ENCODE peak calls at places on chromosomes 3 and 15, in six cellular contexts. I is Karpas-422, Q is mucosa of descending colon, F is SJCRH30, O is HCT116, Y is cardiac muscle cell. N is an unnamed sample. For H3K9me3 and H3K36me3, the result is how much of the 10 kb centered on the place peaks cover.

GRCh38 chr3:195032955-195033354 is 238.0 kb downstream of the XXYLT1 start:
- DNase-seq in Q (no peak), Y (no peak), I (no peak), F (no peak), O (no peak), N (no peak)

GRCh38 chr3:108472011-108472591 is 38.3 kb downstream of the MYH15 start:
- DNase-seq in O (peak), Y (peak), F (no peak), Q (no peak), I (no peak), N (peak)

GRCh38 chr15:100766225-100767001 is 113.2 kb upstream of the ALDH1A3 start:
- DNase-seq in O (no peak), Y (peak), F (peak), I (no peak), Q (no peak), N (peak)

GRCh38 chr3:122101646-122102045 is 46.5 kb downstream of the CD86 start:
- DNase-seq in Q (peak), F (peak), Y (peak), I (peak), O (peak), N (peak)

GRCh38 chr3:146589899-146590508 is 15.1 kb downstream of the PLSCR5 start:
- DNase-seq in O (peak), Y (peak), I (peak), Q (peak), F (peak), N (peak)

GRCh38 chr3:5729852-5730251 is 542.3 kb downstream of the EDEM1 start:
- DNase-seq in F (peak), O (no peak), I (peak), Q (no peak), Y (no peak), N (peak)

GRCh38 chr15:44265757-44266156 is 22.8 kb upstream of the GOLM2 start:
- DNase-seq in Y (peak), O (no peak), Q (no peak), I (no peak), F (no peak), N (no peak)

GRCh38 chr3:69425249-69425648 is 39.4 kb upstream of the FRMD4B start:
- DNase-seq in F (peak), Y (peak), I (peak), O (peak), Q (peak), N (peak)

GRCh38 chr15:101167366-101167790 is 84.5 kb downstream of the CHSY1 start:
- DNase-seq in I (no peak), F (no peak), O (no peak), Q (no peak), Y (no peak), N (no peak)

GRCh38 chr3:58366699-58367098 is 34.0 kb downstream of the PXK start:
- DNase-seq in F (no peak), Q (no peak), O (no peak), I (no peak), Y (peak), N (no peak)

GRCh38 chr3:183298708-183299153 is 45.7 kb downstream of the B3GNT5 start:
- DNase-seq in F (peak), Q (no peak), Y (peak), I (no peak), O (no peak), N (peak)

GRCh38 chr15:62981071-62981470 is 61.5 kb upstream of the TPM1 start:
- DNase-seq in Q (no peak), Y (no peak), I (no peak), F (no peak), O (no peak), N (no peak)

GRCh38 chr15:28286031-28286430 is 35.9 kb downstream of the HERC2 start:
- DNase-seq in F (no peak), Y (no peak), O (no peak), I (no peak), Q (no peak), N (no peak)

GRCh38 chr15:62706361-62706760 is 336.2 kb upstream of the TPM1 start:
- DNase-seq in O (no peak), Q (no peak), I (no peak), F (peak), Y (no peak), N (no peak)

GRCh38 chr3:157201648-157202278 is 41.8 kb upstream of the CCNL1 start:
- DNase-seq in Y (peak), O (peak), F (peak), I (peak), Q (no peak), N (no peak)

GRCh38 chr3:20040476-20041196 is 390 bp downstream of the KAT2B start:
- DNase-seq in I (peak), Y (peak), O (peak), Q (peak), F (peak), N (peak)

GRCh38 chr3:56119575-56120349 is 348.5 kb downstream of the ERC2 start:
- DNase-seq in I (peak), Q (peak), F (no peak), O (no peak), Y (peak), N (no peak)

GRCh38 chr15:93035092-93035915 is 53.7 kb downstream of the RGMA start:
- DNase-seq in Q (no peak), O (no peak), I (no peak), Y (no peak), F (no peak), N (no peak)

GRCh38 chr3:64088408-64089136 is 65.3 kb upstream of the PSMD6 start:
- DNase-seq in Q (no peak), Y (peak), I (no peak), F (no peak), O (no peak), N (no peak)

GRCh38 chr3:141305436-141305835 is 62.9 kb upstream of the ZBTB38 start:
- DNase-seq in Y (peak), F (peak), I (peak), Q (no peak), O (no peak), N (peak)

GRCh38 chr3:64832098-64832497 is 144.3 kb upstream of the ADAMTS9 start:
- DNase-seq in F (no peak), Y (no peak), I (no peak), O (no peak), Q (no peak), N (no peak)

GRCh38 chr15:99449514-99449913 is 116.3 kb upstream of the MEF2A start:
- DNase-seq in F (no peak), I (no peak), O (no peak), Q (no peak), Y (no peak), N (no peak)

GRCh38 chr15:89898628-89899302 is 5.0 kb upstream of the AP3S2 start:
- DNase-seq in O (peak), F (peak), Q (peak), I (peak), Y (peak), N (peak)

GRCh38 chr3:107829185-107829584 is 261.6 kb downstream of the CD47 start:
- DNase-seq in Y (no peak), I (no peak), F (no peak), Q (no peak), O (no peak), N (no peak)

GRCh38 chr3:39113291-39113690 is 5.8 kb downstream of the TTC21A start:
- DNase-seq in Q (no peak), I (no peak), F (no peak), Y (no peak), O (no peak), N (no peak)

GRCh38 chr15:49145651-49146609 is 9.5 kb downstream of the COPS2 start:
- DNase-seq in Y (peak), Q (peak), O (peak), F (peak), I (peak), N (peak)

GRCh38 chr3:165805834-165806561 is 31.2 kb downstream of the BCHE start:
- DNase-seq in O (no peak), I (no peak), F (no peak), Y (no peak), Q (no peak), N (no peak)

GRCh38 chr3:195153121-195153520 is 117.8 kb downstream of the XXYLT1 start:
- DNase-seq in F (no peak), O (no peak), Q (no peak), Y (no peak), I (no peak), N (no peak)

GRCh38 chr15:49155834-49156627 is 632 bp upstream of the COPS2 start:
- DNase-seq in O (no peak), Y (peak), I (peak), Q (peak), F (peak), N (peak)

GRCh38 chr3:186121968-186122367 is 13.1 kb upstream of the ETV5 start:
- DNase-seq in I (no peak), F (peak), Q (no peak), O (no peak), Y (no peak), N (no peak)

GRCh38 chr3:162629372-162629771 is 1132.8 kb downstream of the OTOL1 start:
- DNase-seq in F (no peak), Q (no peak), Y (no peak), O (no peak), I (no peak), N (no peak)

GRCh38 chr3:27049792-27050191 is 319.4 kb downstream of the NEK10 start:
- DNase-seq in Q (no peak), I (no peak), O (no peak), Y (no peak), F (no peak), N (no peak)
- H3K9me3 ChIP-seq in Q (under half), I (under half), O (under half), Y (under half), F (under half), N (under half)

GRCh38 chr3:128493221-128494151 is 485 bp upstream of the GATA2 start:
- DNase-seq in I (no peak), O (no peak), Y (no peak), Q (no peak), F (no peak), N (no peak)
- H3K36me3 ChIP-seq in I (under half), O (under half), Y (under half), Q (under half), F (under half), N (under half)

GRCh38 chr3:119293761-119294401 is at the start of gene ARHGAP31:
- DNase-seq in I (peak), O (no peak), Y (peak), F (peak), Q (peak), N (peak)
- H3K9me3 ChIP-seq in I (under half), O (under half), Y (under half), F (under half), Q (under half), N (under half)

DNA sequence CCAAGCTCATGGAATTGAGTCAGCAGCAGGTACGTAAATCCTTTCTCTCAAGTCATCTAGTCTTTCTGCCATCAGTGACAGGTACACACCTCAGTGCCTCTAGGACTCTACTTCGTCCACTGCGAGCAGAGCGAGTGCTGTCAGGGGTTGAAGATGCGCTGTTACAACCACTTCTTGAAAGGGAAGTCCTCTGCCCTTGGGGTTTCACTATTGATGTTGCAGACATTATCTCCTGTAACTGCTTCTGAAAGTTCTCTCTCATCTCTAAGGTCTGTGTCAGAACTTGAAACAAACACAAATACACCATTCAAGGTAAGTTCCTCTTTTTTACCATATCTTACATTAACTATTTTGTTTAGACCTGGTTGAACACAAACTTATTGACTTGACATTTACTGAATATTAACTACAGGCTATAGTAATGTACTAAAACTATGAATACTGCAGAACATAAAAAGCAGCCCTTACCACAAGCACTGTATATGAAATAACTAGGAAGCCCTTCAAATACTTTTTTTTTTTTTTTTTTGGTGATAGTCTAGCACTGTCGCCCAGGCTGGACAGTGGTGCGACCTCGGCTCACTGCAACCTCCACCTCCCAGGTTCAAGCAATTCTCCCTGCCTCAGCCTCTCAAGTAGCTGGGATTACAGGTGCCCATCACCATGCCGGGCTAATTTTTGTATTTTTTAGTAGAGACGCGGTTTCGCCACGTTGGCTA is 41.5 kb downstream of the TOPBP1 start:
- DNase-seq in Y (no peak), F (no peak), O (no peak), I (no peak), Q (no peak), N (no peak)
- H3K36me3 ChIP-seq in Y (half or more), F (half or more), O (under half), I (half or more), Q (under half), N (half or more)

DNA sequence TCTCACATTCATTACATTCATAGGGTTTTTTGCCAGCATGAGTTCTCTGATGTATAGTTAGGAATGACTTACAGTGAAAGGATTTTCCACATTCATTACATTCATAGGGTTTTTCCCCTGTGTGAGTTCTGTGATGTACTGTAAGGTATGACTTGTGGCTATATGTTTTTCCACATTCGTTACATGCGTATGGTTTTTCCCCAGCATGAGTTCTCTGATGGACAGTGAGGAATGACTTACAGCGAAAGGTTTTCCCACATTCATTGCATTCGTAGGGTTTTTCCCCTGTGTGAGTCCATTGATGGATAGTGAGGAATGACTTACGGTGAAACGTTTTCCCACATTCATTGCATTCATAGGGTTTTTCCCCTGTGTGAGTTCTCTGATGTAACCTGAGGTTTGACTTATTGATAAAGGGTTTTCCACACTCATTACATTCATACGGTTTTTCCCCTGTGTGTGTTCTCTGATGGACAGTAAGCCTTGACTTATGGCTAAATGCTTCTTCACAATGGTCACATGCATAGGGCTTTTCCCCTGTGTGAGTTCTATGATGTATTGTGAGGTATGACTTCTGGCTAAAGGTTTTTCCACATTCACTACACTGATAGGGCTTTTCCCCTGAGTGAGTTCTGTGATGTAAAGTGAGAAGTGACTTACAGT is 47.4 kb downstream of the ZNF717 start:
- DNase-seq in Q (no peak), O (no peak), I (no peak), F (peak), Y (peak), N (no peak)
- H3K9me3 ChIP-seq in Q (half or more), O (under half), I (under half), F (under half), Y (under half), N (under half)

N was measured in WERI-Rb-1.